ENCODE peak calls at places on chromosomes 12 and 14, in nine cellular contexts. F, Q, I, T, V, X, N, G and O are unnamed samples.
A peak's percentile ranks its signal among the peaks of the same experiment; 100 is the strongest.

GRCh38 chr14:71137536-71138235 is 230.4 kb downstream of the PCNX1 start:
- DNase-seq in F (no peak), Q (no peak), I (no peak), T (no peak), V (no peak), X (no peak), N (no peak), G (no peak), O (no peak)

GRCh38 chr12:65875635-65876034 is 51.4 kb downstream of the HMGA2 start:
- DNase-seq in F (no peak), Q (peak; percentile 76), I (peak; percentile 76), T (no peak), V (no peak), X (no peak), N (no peak), G (no peak), O (no peak)

GRCh38 chr14:90382491-90383125 is 14.2 kb upstream of the CALM1 start:
- DNase-seq in F (peak; percentile 73), Q (peak; percentile 92), I (peak; percentile 93), T (peak; percentile 51), V (peak; percentile 49), X (peak; percentile 58), N (peak; percentile 87), G (peak; percentile 65), O (peak; percentile 82)

GRCh38 chr12:98838282-98838681 is 193.2 kb downstream of the APAF1 start:
- DNase-seq in F (no peak), Q (no peak), I (peak; percentile 22), T (no peak), V (no peak), X (no peak), N (no peak), G (no peak), O (no peak)

GRCh38 chr14:73460691-73461127 is 2.4 kb upstream of the NUMB start:
- DNase-seq in F (peak; percentile 61), Q (peak; percentile 68), I (peak; percentile 91), T (no peak), V (no peak), X (no peak), N (no peak), G (no peak), O (no peak)

GRCh38 chr14:67166450-67166853 is 22.8 kb upstream of the GARIN2 start:
- DNase-seq in F (peak; percentile 22), Q (peak; percentile 49), I (peak; percentile 69), T (no peak), V (no peak), X (no peak), N (no peak), G (no peak), O (peak; percentile 65)

GRCh38 chr12:51381226-51382079 is 9.8 kb downstream of the GALNT6 start:
- DNase-seq in F (no peak), Q (no peak), I (peak; percentile 60), T (no peak), V (no peak), X (no peak), N (no peak), G (no peak), O (no peak)

GRCh38 chr14:69324341-69324931 is 64.5 kb downstream of the GALNT16 start:
- DNase-seq in F (no peak), Q (no peak), I (no peak), T (no peak), V (no peak), X (no peak), N (peak; percentile 46), G (no peak), O (no peak)

GRCh38 chr12:124365726-124366430 is 71.0 kb downstream of the RFLNA start:
- DNase-seq in F (no peak), Q (no peak), I (no peak), T (no peak), V (no peak), X (no peak), N (no peak), G (no peak), O (no peak)

GRCh38 chr12:6556857-6557256 is 1.0 kb upstream of the IFFO1 start:
- DNase-seq in F (no peak), Q (no peak), I (no peak), T (no peak), V (no peak), X (no peak), N (no peak), G (no peak), O (no peak)

GRCh38 chr12:84201976-84202375 is 710.6 kb downstream of the SLC6A15 start:
- DNase-seq in F (no peak), Q (no peak), I (no peak), T (no peak), V (no peak), X (no peak), N (no peak), G (no peak), O (no peak)

GRCh38 chr14:94089479-94089878 is 8.4 kb downstream of the IFI27L1 start:
- DNase-seq in F (no peak), Q (no peak), I (no peak), T (no peak), V (no peak), X (no peak), N (no peak), G (no peak), O (no peak)

GRCh38 chr12:129002447-129002846 is 149.2 kb downstream of the GLT1D1 start:
- DNase-seq in F (no peak), Q (no peak), I (no peak), T (no peak), V (no peak), X (no peak), N (no peak), G (no peak), O (no peak)

GRCh38 chr14:61140271-61140670 is 140.9 kb downstream of the TMEM30B start:
- DNase-seq in F (no peak), Q (no peak), I (peak; percentile 15), T (no peak), V (no peak), X (no peak), N (no peak), G (no peak), O (no peak)

GRCh38 chr12:99055294-99055693 is 410.2 kb downstream of the APAF1 start:
- DNase-seq in F (no peak), Q (no peak), I (no peak), T (no peak), V (no peak), X (no peak), N (no peak), G (no peak), O (no peak)

GRCh38 chr12:67665679-67666078 is 17.1 kb downstream of the DYRK2 start:
- DNase-seq in F (no peak), Q (no peak), I (no peak), T (no peak), V (no peak), X (no peak), N (no peak), G (no peak), O (no peak)

GRCh38 chr12:131829351-131829794 is 1.2 kb downstream of the MMP17 start:
- DNase-seq in F (no peak), Q (peak; percentile 31), I (peak; percentile 67), T (no peak), V (no peak), X (no peak), N (no peak), G (no peak), O (no peak)

GRCh38 chr14:24839617-24840203 is 205.7 kb upstream of the GZMB start:
- DNase-seq in F (no peak), Q (no peak), I (no peak), T (no peak), V (no peak), X (no peak), N (no peak), G (no peak), O (no peak)

GRCh38 chr14:98470663-98471062 is 801.3 kb downstream of the BCL11B start:
- DNase-seq in F (no peak), Q (no peak), I (no peak), T (no peak), V (no peak), X (no peak), N (no peak), G (no peak), O (no peak)

GRCh38 chr14:78254911-78255431 is 84.8 kb downstream of the NRXN3 start:
- DNase-seq in F (peak; percentile 63), Q (no peak), I (peak; percentile 88), T (no peak), V (no peak), X (no peak), N (no peak), G (no peak), O (peak; percentile 86)

GRCh38 chr12:127336416-127336815 is 930.6 kb upstream of the TMEM132C start:
- DNase-seq in F (no peak), Q (no peak), I (no peak), T (no peak), V (no peak), X (no peak), N (no peak), G (no peak), O (no peak)

GRCh38 chr14:24634158-24634557 is at the start of gene GZMB:
- DNase-seq in F (no peak), Q (no peak), I (peak; percentile 13), T (no peak), V (no peak), X (peak; percentile 2), N (no peak), G (peak; percentile 44), O (peak; percentile 14)

GRCh38 chr12:44377443-44378160 is 498.5 kb downstream of the NELL2 start:
- DNase-seq in F (no peak), Q (no peak), I (no peak), T (no peak), V (no peak), X (no peak), N (no peak), G (no peak), O (no peak)